ENCODE peak calls at places on chromosome 20, in ten cellular contexts. Y, T, B, H, M, F, O, U, I and K are unnamed samples.

GRCh38 chr20:32980131-32980941 is 23.9 kb downstream of the SUN5 start:
- DNase-seq in Y (no peak), T (peak; percentile 4), B (no peak), H (no peak), M (no peak), F (no peak), O (no peak), U (no peak), I (no peak), K (peak; percentile 54)

GRCh38 chr20:846894-847278 is 13.4 kb downstream of the FAM110A start:
- DNase-seq in Y (no peak), T (no peak), B (no peak), H (peak; percentile 82), M (peak; percentile 75), F (no peak), O (no peak), U (no peak), I (no peak), K (no peak)

GRCh38 chr20:40865095-40865494 is 163.5 kb upstream of the TOP1 start:
- DNase-seq in Y (no peak), T (no peak), B (peak; percentile 70), H (no peak), M (no peak), F (peak; percentile 67), O (peak; percentile 13), U (no peak), I (no peak), K (no peak)

GRCh38 chr20:24445510-24446170 is 23.8 kb upstream of the SYNDIG1 start:
- DNase-seq in Y (no peak), T (no peak), B (no peak), H (no peak), M (no peak), F (no peak), O (no peak), U (no peak), I (peak; percentile 42), K (no peak)

GRCh38 chr20:45935416-45936046 is 1.0 kb downstream of the PCIF1 start:
- DNase-seq in Y (peak; percentile 33), T (no peak), B (no peak), H (no peak), M (no peak), F (no peak), O (no peak), U (no peak), I (no peak), K (no peak)

GRCh38 chr20:49345538-49345937 is 67.7 kb upstream of the ZNFX1 start:
- DNase-seq in Y (peak; percentile 93), T (peak; percentile 85), B (peak; percentile 68), H (no peak), M (no peak), F (no peak), O (no peak), U (peak; percentile 64), I (no peak), K (no peak)

GRCh38 chr20:45506927-45507820 is 8.2 kb downstream of the SPINT3 start:
- DNase-seq in Y (no peak), T (no peak), B (peak; percentile 4), H (no peak), M (no peak), F (no peak), O (no peak), U (no peak), I (no peak), K (no peak)

GRCh38 chr20:61599061-61599930 is 347.2 kb downstream of the CDH4 start:
- DNase-seq in Y (no peak), T (no peak), B (no peak), H (peak; percentile 8), M (no peak), F (no peak), O (no peak), U (no peak), I (peak; percentile 69), K (peak; percentile 41)

DNA sequence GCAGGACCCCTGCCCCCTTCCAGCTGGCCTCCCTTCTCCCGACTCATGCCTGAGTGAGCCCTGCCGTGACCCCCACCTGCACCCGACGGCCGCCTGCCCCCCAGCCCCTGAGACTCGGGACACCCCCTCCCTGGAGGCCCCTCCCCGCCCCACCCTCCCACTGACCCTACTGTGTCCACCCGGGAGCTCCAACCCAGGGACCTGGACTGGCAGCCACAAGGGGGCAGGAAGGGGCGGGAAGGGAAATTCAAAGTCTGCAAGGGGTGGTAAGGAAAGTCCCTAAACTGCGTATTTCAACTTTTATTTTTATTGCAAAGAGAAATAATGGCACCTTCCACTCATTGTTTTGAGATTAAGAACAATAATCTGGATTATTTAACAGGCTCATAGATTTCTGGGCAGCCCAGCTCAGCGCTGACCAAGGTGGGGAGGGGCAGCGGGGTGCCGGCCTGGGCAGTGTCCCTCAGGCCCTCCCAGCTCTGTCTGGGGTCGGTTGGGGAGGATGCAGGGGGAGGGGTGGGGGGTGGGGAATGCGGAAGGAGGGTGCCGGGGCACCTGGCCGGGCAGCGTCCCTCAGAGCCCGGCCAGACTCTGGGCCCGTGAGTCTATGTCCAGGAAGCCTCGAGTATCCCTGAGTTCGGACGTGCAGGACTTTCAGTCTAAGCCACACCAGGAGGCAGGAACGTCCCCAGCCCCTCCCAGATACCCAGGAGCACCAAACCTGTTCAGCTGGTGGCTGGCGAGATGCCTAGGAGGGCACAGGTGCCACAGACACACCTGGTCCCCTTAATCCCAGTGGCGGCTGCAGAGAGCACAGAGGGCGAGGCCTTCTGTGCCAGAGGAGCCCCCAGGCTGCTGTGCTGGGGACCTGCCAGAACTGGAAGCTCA is 1.3 kb upstream of the PTK6 start:
- DNase-seq in Y (peak; percentile 26), T (no peak), B (no peak), H (no peak), M (peak; percentile 74), F (peak; percentile 53), O (no peak), U (peak; percentile 91), I (peak; percentile 62), K (no peak)
- TF ChIP-seq CTCF in Y (no peak), T (peak; percentile 15), B (peak; percentile 37), H (no peak), M (peak; percentile 7), F (peak; percentile 52), O (peak; percentile 46), U (no peak), I (peak; percentile 20), K (peak; percentile 9)

GRCh38 chr20:59559863-59560262 is 44.5 kb upstream of the PHACTR3 start:
- DNase-seq in Y (no peak), T (no peak), B (no peak), H (no peak), M (peak; percentile 18), F (no peak), O (no peak), U (no peak), I (no peak), K (no peak)

GRCh38 chr20:59561614-59562277 is 42.6 kb upstream of the PHACTR3 start:
- DNase-seq in Y (no peak), T (no peak), B (no peak), H (no peak), M (peak; percentile 10), F (no peak), O (no peak), U (no peak), I (no peak), K (no peak)

GRCh38 chr20:59561228-59561605 is 43.1 kb upstream of the PHACTR3 start:
- DNase-seq in Y (no peak), T (no peak), B (no peak), H (no peak), M (peak; percentile 12), F (no peak), O (no peak), U (no peak), I (no peak), K (no peak)

GRCh38 chr20:59559024-59559817 is 45.1 kb upstream of the PHACTR3 start:
- DNase-seq in Y (no peak), T (no peak), B (no peak), H (no peak), M (no peak), F (no peak), O (no peak), U (no peak), I (no peak), K (no peak)

DNA sequence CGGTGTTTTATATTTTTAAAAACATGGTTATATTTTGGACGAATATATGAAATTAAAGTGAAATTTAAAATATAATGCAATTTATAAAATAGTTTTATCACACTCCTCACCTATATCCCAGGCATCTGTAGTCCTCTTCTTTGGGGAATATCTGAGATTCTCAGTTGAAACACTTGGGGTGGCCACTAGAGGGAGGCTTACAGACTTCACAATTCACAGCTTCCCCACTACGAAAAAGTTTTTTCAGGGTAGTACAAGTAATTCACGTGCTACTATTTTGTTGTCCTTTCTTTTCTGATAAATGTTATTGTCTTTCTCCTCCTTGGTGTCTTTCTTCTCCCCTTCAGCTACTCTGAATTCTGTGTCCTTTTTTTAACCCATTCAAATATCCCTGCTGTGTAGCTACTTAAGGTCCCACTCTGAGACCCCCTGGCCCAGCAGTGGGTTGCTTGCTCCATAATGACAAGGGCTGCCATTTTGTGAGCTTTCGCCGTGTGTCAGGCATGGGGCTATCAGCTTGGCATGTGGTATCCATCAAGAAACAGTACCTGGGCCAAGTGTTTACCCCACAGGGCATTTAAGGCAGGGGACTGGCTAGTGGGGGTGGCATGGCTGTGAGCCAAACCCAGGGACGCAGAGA is 43.6 kb upstream of the PHACTR3 start:
- DNase-seq in Y (peak; percentile 52), T (no peak), B (peak; percentile 1), H (peak; percentile 63), M (peak; percentile 66), F (no peak), O (no peak), U (no peak), I (no peak), K (no peak)
- TF ChIP-seq CTCF in Y (peak; percentile 81), T (peak; percentile 45), B (peak; percentile 38), H (peak; percentile 91), M (peak; percentile 28), F (peak; percentile 39), O (peak; percentile 57), U (peak; percentile 24), I (peak; percentile 48), K (peak; percentile 76)

GRCh38 chr20:23021541-23021940 is 13.6 kb upstream of the SSTR4 start:
- DNase-seq in Y (no peak), T (no peak), B (no peak), H (peak; percentile 49), M (no peak), F (no peak), O (no peak), U (no peak), I (no peak), K (no peak)
- TF ChIP-seq CTCF in Y (no peak), T (no peak), B (no peak), H (no peak), M (peak; percentile 3), F (no peak), O (no peak), U (no peak), I (no peak), K (no peak)

DNA sequence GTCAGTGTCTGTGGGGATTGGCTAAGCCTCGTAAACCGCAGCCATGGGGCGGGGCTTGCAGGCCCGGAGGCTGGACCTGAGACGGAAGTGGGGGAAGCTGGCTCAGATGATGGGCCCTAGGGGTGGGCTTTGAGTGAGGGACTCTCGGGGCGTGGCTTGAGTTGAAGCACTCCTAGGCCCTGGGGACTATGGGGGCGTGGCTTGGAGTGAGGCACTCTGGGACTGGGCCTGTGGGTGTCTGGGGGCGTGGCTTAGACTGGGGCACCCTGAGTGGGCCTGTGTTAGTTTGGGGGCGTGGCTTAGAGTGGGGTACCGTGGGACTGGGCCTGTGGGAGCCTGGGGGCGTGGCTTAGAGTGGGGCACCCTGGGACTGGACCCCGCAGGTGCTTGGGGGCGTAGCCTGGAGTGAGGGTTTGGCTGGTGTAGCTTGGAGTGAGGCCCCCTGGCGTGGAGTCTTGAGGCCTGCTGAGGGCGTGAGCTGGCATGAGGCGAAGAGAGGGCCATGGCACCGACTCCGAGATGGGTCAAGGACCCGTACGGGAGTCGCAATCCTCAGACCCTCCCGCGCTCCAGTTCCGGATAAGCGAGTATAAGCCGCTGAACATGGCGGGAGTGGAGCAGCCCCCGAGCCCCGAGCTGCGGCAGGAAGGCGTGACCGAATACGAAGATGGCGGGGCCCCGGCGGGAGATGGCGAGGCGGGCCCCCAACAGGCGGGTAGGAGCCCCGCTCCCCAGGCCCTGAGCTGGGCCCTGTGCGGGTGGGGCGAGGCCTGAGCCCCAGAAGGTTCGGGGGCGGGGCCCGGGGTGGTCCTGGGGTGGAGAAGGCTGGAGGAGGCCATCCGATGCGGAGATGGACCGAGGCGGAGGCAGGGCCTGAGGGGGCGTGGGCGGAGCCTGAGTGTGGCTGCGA is 6.8 kb downstream of the L3MBTL1 start:
- DNase-seq in Y (peak; percentile 98), T (peak; percentile 97), B (peak; percentile 98), H (peak; percentile 97), M (peak; percentile 97), F (peak; percentile 99), O (peak; percentile 97), U (peak; percentile 95), I (peak; percentile 97), K (peak; percentile 94)
- TF ChIP-seq CTCF in Y (peak; percentile 29), T (peak; percentile 23), B (peak; percentile 16), H (peak; percentile 18), M (peak; percentile 16), F (peak; percentile 13), O (no peak), U (no peak), I (no peak), K (peak; percentile 45)